ENCODE peak calls at places on chromosomes 2 and 18, in seven cellular contexts. K is cardiac muscle cell; A is stimulated activated CD8-positive, alpha-beta memory T cell treated with anti-CD3 and anti-CD28 coated beads, Interleukin-4, amount 100 ng/mL, for 24 hours; T is cerebellum; C is Karpas-422; X is NCI-H510A; S is bronchial epithelial cell. D is an unnamed sample.

GRCh38 chr2:237421542-237422047 is 7.6 kb upstream of the COL6A3 start:
- DNase-seq in K (peak; percentile 86), A (peak; percentile 70), T (peak; percentile 13), C (peak; percentile 84), X (no peak), S (peak; percentile 69), D (peak; percentile 82)

GRCh38 chr2:23639406-23639982 is 254.5 kb downstream of the KLHL29 start:
- DNase-seq in K (no peak), A (no peak), T (no peak), C (no peak), X (no peak), S (no peak), D (no peak)

GRCh38 chr2:38394041-38394440 is 17.0 kb upstream of the ATL2 start:
- DNase-seq in K (no peak), A (no peak), T (no peak), C (no peak), X (no peak), S (no peak), D (no peak)

GRCh38 chr2:43294973-43295603 is 68.7 kb upstream of the ZFP36L2 start:
- DNase-seq in K (no peak), A (no peak), T (no peak), C (no peak), X (no peak), S (no peak), D (no peak)

GRCh38 chr2:20481798-20482405 is 35.0 kb downstream of the RHOB start:
- DNase-seq in K (no peak), A (no peak), T (no peak), C (no peak), X (no peak), S (no peak), D (no peak)

GRCh38 chr18:36762074-36762473 is 66.7 kb downstream of the TPGS2 start:
- DNase-seq in K (no peak), A (no peak), T (no peak), C (no peak), X (no peak), S (no peak), D (no peak)

GRCh38 chr2:85949280-85949679 is 60.5 kb upstream of the ST3GAL5 start:
- DNase-seq in K (peak; percentile 72), A (no peak), T (no peak), C (no peak), X (no peak), S (no peak), D (no peak)

GRCh38 chr2:84912984-84913383 is 7.5 kb downstream of the TMSB10 start:
- DNase-seq in K (no peak), A (no peak), T (no peak), C (no peak), X (no peak), S (no peak), D (no peak)

GRCh38 chr2:68383778-68384177 is 18.7 kb downstream of the PLEK start:
- DNase-seq in K (no peak), A (no peak), T (no peak), C (no peak), X (no peak), S (no peak), D (no peak)

GRCh38 chr2:228819701-228820100 is 451.4 kb downstream of the PID1 start:
- DNase-seq in K (no peak), A (no peak), T (no peak), C (no peak), X (no peak), S (no peak), D (no peak)

GRCh38 chr18:49019446-49020045 is 68.8 kb upstream of the SMAD7 start:
- DNase-seq in K (no peak), A (no peak), T (no peak), C (no peak), X (no peak), S (peak; percentile 28), D (no peak)

GRCh38 chr2:3041246-3041645 is 336.4 kb downstream of the EIPR1 start:
- DNase-seq in K (no peak), A (no peak), T (no peak), C (no peak), X (no peak), S (no peak), D (no peak)

GRCh38 chr2:188788621-188789020 is 185.6 kb upstream of the COL3A1 start:
- DNase-seq in K (peak; percentile 95), A (no peak), T (no peak), C (no peak), X (no peak), S (peak; percentile 84), D (no peak)

GRCh38 chr18:73124165-73124564 is 256.4 kb upstream of the NETO1 start:
- DNase-seq in K (no peak), A (no peak), T (no peak), C (no peak), X (no peak), S (no peak), D (no peak)

GRCh38 chr2:60094450-60094929 is 459.0 kb downstream of the BCL11A start:
- DNase-seq in K (no peak), A (no peak), T (no peak), C (no peak), X (peak; percentile 56), S (no peak), D (no peak)

GRCh38 chr2:98729652-98730051 is 1.3 kb downstream of the MGAT4A start:
- DNase-seq in K (no peak), A (no peak), T (peak; percentile 9), C (no peak), X (no peak), S (no peak), D (no peak)

GRCh38 chr2:28364611-28365010 is 28.0 kb upstream of the FOSL2 start:
- DNase-seq in K (no peak), A (no peak), T (no peak), C (no peak), X (no peak), S (no peak), D (no peak)

GRCh38 chr2:69032336-69032735 is 19.4 kb downstream of the ANTXR1 start:
- DNase-seq in K (peak; percentile 43), A (no peak), T (no peak), C (no peak), X (no peak), S (no peak), D (no peak)

GRCh38 chr2:20682166-20682565 is 15.2 kb downstream of the GDF7 start:
- DNase-seq in K (no peak), A (no peak), T (no peak), C (no peak), X (no peak), S (no peak), D (no peak)

GRCh38 chr2:69437751-69438154 is 518 bp upstream of the NFU1 start:
- DNase-seq in K (no peak), A (no peak), T (no peak), C (no peak), X (no peak), S (peak; percentile 49), D (no peak)

GRCh38 chr18:79568543-79569205 is 110.9 kb upstream of the CTDP1 start:
- DNase-seq in K (no peak), A (no peak), T (no peak), C (no peak), X (no peak), S (no peak), D (no peak)

GRCh38 chr2:236305531-236305930 is 41.3 kb upstream of the ASB18 start:
- DNase-seq in K (no peak), A (no peak), T (no peak), C (no peak), X (no peak), S (no peak), D (no peak)

GRCh38 chr2:34838408-34838807 is 1239.3 kb upstream of the FAM98A start:
- DNase-seq in K (no peak), A (no peak), T (no peak), C (no peak), X (no peak), S (no peak), D (no peak)

GRCh38 chr2:11416191-11416590 is 49.8 kb downstream of the E2F6 start:
- DNase-seq in K (no peak), A (no peak), T (no peak), C (no peak), X (no peak), S (no peak), D (no peak)

GRCh38 chr2:173751245-173751975 is 213.8 kb downstream of the SP3 start:
- DNase-seq in K (no peak), A (no peak), T (no peak), C (no peak), X (no peak), S (no peak), D (no peak)

GRCh38 chr18:57859314-57859713 is 56.2 kb upstream of the ATP8B1 start:
- DNase-seq in K (peak; percentile 53), A (no peak), T (no peak), C (peak; percentile 73), X (no peak), S (peak; percentile 59), D (no peak)